ENCODE peak calls at places on chromosomes 5 and 9, in seven cellular contexts. K, I, P, H, V, W and F are unnamed samples.

GRCh38 chr5:6703791-6704190 is 9.4 kb upstream of the TENT4A start:
- DNase-seq in V (no peak), P (no peak), I (no peak), K (no peak), W (peak), H (no peak), F (no peak)

GRCh38 chr9:72424131-72424530 is 59.1 kb upstream of the ZFAND5 start:
- DNase-seq in W (peak), K (no peak), I (no peak), H (no peak), V (no peak), P (no peak), F (no peak)

GRCh38 chr5:143086851-143087637 is 316.4 kb downstream of the NR3C1 start:
- DNase-seq in V (peak), K (no peak), H (no peak), P (no peak), W (no peak), I (no peak), F (no peak)

GRCh38 chr9:15509931-15510788 is 610 bp downstream of the PSIP1 start:
- DNase-seq in K (peak), H (peak), P (peak), I (peak), W (peak), V (no peak), F (peak)

GRCh38 chr9:82613516-82613915 is 449.4 kb downstream of the RASEF start:
- DNase-seq in V (no peak), I (no peak), H (no peak), P (no peak), K (no peak), W (no peak), F (no peak)

GRCh38 chr5:10726913-10727517 is 34.0 kb downstream of the DAP start:
- DNase-seq in K (no peak), W (no peak), P (no peak), V (no peak), I (no peak), H (no peak), F (peak)

GRCh38 chr9:126979461-126979860 is 64.9 kb downstream of the RALGPS1 start:
- DNase-seq in P (no peak), W (no peak), I (no peak), K (no peak), H (no peak), V (peak), F (no peak)

GRCh38 chr5:136679233-136679632 is 313.9 kb upstream of the TRPC7 start:
- DNase-seq in H (no peak), K (no peak), P (no peak), W (no peak), V (no peak), I (no peak), F (no peak)

GRCh38 chr5:132334812-132335211 is 34.7 kb upstream of the SLC22A5 start:
- DNase-seq in H (no peak), K (no peak), V (peak), W (no peak), P (no peak), I (no peak), F (no peak)

GRCh38 chr9:95077053-95077765 is 240.3 kb downstream of the FANCC start:
- DNase-seq in P (no peak), H (no peak), I (no peak), V (no peak), K (no peak), W (no peak), F (no peak)

GRCh38 chr5:151630088-151630487 is 39.0 kb upstream of the FAT2 start:
- DNase-seq in I (no peak), H (no peak), K (no peak), V (no peak), P (no peak), W (no peak), F (no peak)

GRCh38 chr5:96628406-96628805 is 33.8 kb upstream of the CAST start:
- DNase-seq in W (no peak), I (no peak), P (no peak), V (no peak), K (no peak), H (no peak), F (no peak)

GRCh38 chr9:126520453-126520852 is 93.3 kb upstream of the LMX1B start:
- DNase-seq in K (no peak), H (no peak), I (no peak), P (no peak), V (no peak), W (no peak), F (no peak)

GRCh38 chr5:153508700-153509099 is 18.2 kb downstream of the GRIA1 start:
- DNase-seq in H (no peak), W (no peak), I (no peak), K (no peak), V (no peak), P (no peak), F (no peak)

GRCh38 chr5:170216262-170216864 is 16.4 kb upstream of the C5orf58 start:
- DNase-seq in K (peak), W (peak), V (peak), P (no peak), H (peak), I (no peak), F (no peak)

GRCh38 chr9:134441227-134442086 is 115.2 kb downstream of the RXRA start:
- DNase-seq in W (peak), V (no peak), P (no peak), H (no peak), I (no peak), K (no peak), F (no peak)

GRCh38 chr9:98550206-98550820 is 158.4 kb downstream of the GABBR2 start:
- DNase-seq in H (peak), P (no peak), K (no peak), V (no peak), I (no peak), W (peak), F (no peak)

GRCh38 chr5:126172812-126173211 is 250.4 kb upstream of the GRAMD2B start:
- DNase-seq in K (no peak), W (no peak), V (no peak), I (no peak), H (no peak), P (no peak), F (no peak)

DNA sequence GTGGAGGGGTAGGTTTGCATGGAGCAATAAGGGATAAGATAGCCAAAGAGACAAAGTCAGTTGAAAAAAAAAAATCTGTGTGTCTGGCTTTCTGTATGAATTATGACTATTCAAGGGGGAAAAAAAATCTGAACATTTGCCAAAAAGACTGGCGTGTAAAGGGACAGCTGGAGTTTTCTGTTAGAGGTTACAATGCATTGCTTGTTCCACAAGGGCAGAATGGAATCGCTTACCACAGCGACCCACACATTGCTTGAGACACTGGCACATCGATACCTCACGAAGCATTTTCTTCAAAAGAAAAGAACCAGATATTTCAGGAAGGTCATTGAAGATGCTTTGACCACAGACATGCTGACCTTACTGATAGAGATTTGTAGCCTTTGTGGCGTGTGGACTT is 327.7 kb downstream of the TMEM167A start:
- DNase-seq in P (no peak), I (no peak), W (no peak), H (no peak), V (no peak), K (no peak), F (no peak)
- TF ChIP-seq CTCF in P (no peak), I (no peak), W (no peak), H (no peak), V (no peak), K (no peak), F (no peak)

GRCh38 chr9:137280478-137281344 is 3.2 kb downstream of the TOR4A start:
- DNase-seq in K (no peak), V (peak), I (peak), H (peak), W (peak), P (peak), F (peak)
- TF ChIP-seq CTCF in K (no peak), V (peak), I (peak), H (peak), W (no peak), P (peak), F (peak)

GRCh38 chr9:108680946-108681345 is 174.8 kb downstream of the ACTL7B start:
- DNase-seq in W (no peak), V (no peak), I (no peak), P (no peak), H (no peak), K (no peak), F (no peak)

GRCh38 chr9:108677776-108678175 is 178.0 kb downstream of the ACTL7B start:
- DNase-seq in P (no peak), K (no peak), V (no peak), I (no peak), W (no peak), H (no peak), F (no peak)

GRCh38 chr9:108684288-108685025 is 171.3 kb downstream of the ACTL7B start:
- DNase-seq in P (no peak), I (no peak), H (no peak), W (no peak), V (no peak), K (no peak), F (no peak)

GRCh38 chr9:108683245-108683644 is 172.5 kb downstream of the ACTL7B start:
- DNase-seq in W (no peak), K (no peak), H (no peak), P (no peak), V (no peak), I (no peak), F (no peak)

DNA sequence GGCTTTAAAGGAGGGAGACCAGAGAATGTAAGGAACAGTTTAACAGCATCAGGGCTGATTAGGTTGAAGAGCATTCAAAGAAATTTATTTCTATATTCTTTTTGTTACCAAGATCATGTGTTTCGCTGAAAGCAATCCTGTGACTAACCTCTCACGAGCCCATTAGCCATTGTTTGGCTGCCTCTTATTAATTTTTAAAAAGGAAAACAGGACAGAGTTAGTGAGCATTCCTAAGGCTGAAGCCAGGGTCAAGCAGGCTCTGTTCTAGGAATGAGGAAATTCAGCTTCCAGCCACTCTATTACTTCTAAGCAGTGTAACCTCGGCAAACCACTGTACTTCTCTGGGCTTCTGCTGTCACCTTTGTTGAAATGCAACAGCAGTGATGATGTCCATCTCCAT is 173.6 kb downstream of the ACTL7B start:
- DNase-seq in W (no peak), P (no peak), K (no peak), H (no peak), V (no peak), I (no peak), F (no peak)
- TF ChIP-seq CTCF in W (no peak), P (no peak), K (no peak), H (no peak), V (no peak), I (no peak), F (no peak)

GRCh38 chr5:73121109-73121443 is 701 bp downstream of the TMEM171 start:
- DNase-seq in K (no peak), P (no peak), V (peak), W (no peak), I (no peak), H (no peak), F (no peak)
- TF ChIP-seq CTCF in K (no peak), P (no peak), V (no peak), W (no peak), I (no peak), H (no peak), F (no peak)

GRCh38 chr5:180199390-180199789 is 9.6 kb downstream of the RASGEF1C start:
- DNase-seq in K (no peak), H (no peak), V (no peak), W (no peak), P (no peak), I (no peak), F (no peak)

GRCh38 chr5:180204420-180204819 is 4.6 kb downstream of the RASGEF1C start:
- DNase-seq in P (no peak), K (no peak), V (peak), I (no peak), H (no peak), W (no peak), F (no peak)

GRCh38 chr5:180202939-180203573 is 6.0 kb downstream of the RASGEF1C start:
- DNase-seq in K (no peak), V (no peak), W (no peak), P (no peak), H (no peak), I (no peak), F (no peak)

GRCh38 chr5:180198208-180198607 is 10.8 kb downstream of the RASGEF1C start:
- DNase-seq in P (no peak), K (no peak), W (no peak), V (no peak), H (no peak), I (no peak), F (no peak)

GRCh38 chr5:180201051-180201987 is 7.7 kb downstream of the RASGEF1C start:
- DNase-seq in H (peak), K (no peak), P (no peak), I (no peak), V (no peak), W (peak), F (no peak)
- TF ChIP-seq CTCF in H (peak), K (peak), P (peak), I (peak), V (no peak), W (peak), F (peak)